ENCODE peak calls at places on chromosome 16, in eight cellular contexts. D is thoracic aorta; A is tibial nerve; N is upper lobe of right lung; E is fibroblast of mammary gland; U is CD8-positive, alpha-beta T cell; Z is MCF 10A; K is choroid plexus epithelial cell. R is an unnamed sample.

GRCh38 chr16:27355610-27356009 is 41.8 kb downstream of the IL4R start:
- DNase-seq in E (peak), Z (peak), N (peak), D (no peak), U (peak), K (peak), A (peak), R (no peak)

GRCh38 chr16:68085259-68086071 is at the start of gene NFATC3:
- DNase-seq in A (peak), D (peak), N (peak), E (peak), K (peak), Z (peak), U (peak), R (peak)

GRCh38 chr16:79209308-79209707 is 391.2 kb downstream of the MAF start:
- DNase-seq in K (no peak), Z (no peak), D (no peak), N (no peak), A (no peak), E (no peak), U (no peak), R (no peak)

GRCh38 chr16:86300746-86301480 is 209.4 kb upstream of the FOXF1 start:
- DNase-seq in K (peak), E (peak), Z (no peak), U (no peak), D (no peak), N (no peak), A (no peak), R (no peak)

GRCh38 chr16:70715860-70716357 is 30.1 kb upstream of the MTSS2 start:
- DNase-seq in N (no peak), D (no peak), E (no peak), U (no peak), Z (peak), A (no peak), K (peak), R (no peak)

GRCh38 chr16:78584213-78584860 is 484.9 kb downstream of the WWOX start:
- DNase-seq in E (no peak), D (no peak), A (no peak), N (no peak), Z (no peak), K (no peak), U (no peak), R (no peak)

GRCh38 chr16:88504489-88505404 is 51.7 kb downstream of the ZFPM1 start:
- DNase-seq in N (no peak), A (no peak), E (no peak), K (no peak), U (no peak), Z (no peak), D (no peak), R (no peak)

GRCh38 chr16:86517652-86518258 is 7.4 kb downstream of the FOXF1 start:
- DNase-seq in A (peak), E (peak), Z (peak), U (no peak), K (peak), D (no peak), N (no peak), R (peak)

GRCh38 chr16:49749816-49750215 is 106.1 kb downstream of the ZNF423 start:
- DNase-seq in E (no peak), A (no peak), D (no peak), K (no peak), U (no peak), N (no peak), Z (peak), R (no peak)

GRCh38 chr16:49620868-49621239 is 235.1 kb downstream of the ZNF423 start:
- DNase-seq in E (no peak), K (peak), D (no peak), Z (no peak), U (no peak), A (no peak), N (no peak), R (no peak)

GRCh38 chr16:12661656-12662172 is 142.0 kb downstream of the CPPED1 start:
- DNase-seq in A (no peak), E (peak), D (no peak), N (no peak), U (no peak), K (peak), Z (peak), R (peak)

GRCh38 chr16:30697264-30698138 is 1.5 kb upstream of the SRCAP start:
- DNase-seq in Z (no peak), D (no peak), K (peak), N (no peak), E (no peak), U (no peak), A (no peak), R (no peak)

GRCh38 chr16:27273670-27274522 is 5.3 kb upstream of the NSMCE1 start:
- DNase-seq in E (peak), K (peak), Z (no peak), A (no peak), U (peak), D (no peak), N (no peak), R (no peak)

GRCh38 chr16:64969221-64969620 is 152.6 kb downstream of the CDH11 start:
- DNase-seq in Z (no peak), K (peak), D (no peak), A (no peak), E (peak), U (no peak), N (no peak), R (no peak)

GRCh38 chr16:55204923-55205322 is 119.1 kb upstream of the IRX6 start:
- DNase-seq in D (no peak), A (no peak), E (no peak), Z (no peak), N (no peak), K (no peak), U (no peak), R (no peak)

GRCh38 chr16:16780588-16780987 is 401.6 kb downstream of the NPIPA7 start:
- DNase-seq in U (no peak), E (no peak), Z (no peak), A (no peak), K (no peak), D (no peak), N (no peak), R (no peak)

GRCh38 chr16:66382171-66382965 is 15.9 kb downstream of the CDH5 start:
- DNase-seq in E (peak), K (peak), D (no peak), Z (peak), U (no peak), N (no peak), A (no peak), R (no peak)

GRCh38 chr16:9012848-9013507 is 49.3 kb upstream of the USP7 start:
- DNase-seq in N (no peak), A (no peak), U (peak), Z (no peak), K (no peak), E (no peak), D (no peak), R (peak)

GRCh38 chr16:3876695-3877094 is 3.8 kb downstream of the CREBBP start:
- DNase-seq in Z (no peak), U (no peak), A (no peak), K (no peak), N (no peak), D (no peak), E (peak), R (no peak)

GRCh38 chr16:89116341-89117238 is 22.9 kb downstream of the ACSF3 start:
- DNase-seq in A (no peak), U (no peak), E (no peak), Z (no peak), N (peak), D (no peak), K (no peak), R (no peak)

GRCh38 chr16:81627024-81627423 is 152.1 kb upstream of the PLCG2 start:
- DNase-seq in E (peak), K (no peak), A (no peak), D (no peak), N (no peak), U (no peak), Z (no peak), R (no peak)

GRCh38 chr16:29940656-29941055 is 14.6 kb upstream of the KCTD13 start:
- DNase-seq in D (no peak), A (no peak), U (no peak), Z (no peak), K (no peak), N (no peak), E (no peak), R (no peak)

GRCh38 chr16:89708481-89708931 is 7.0 kb upstream of the SPATA2L start:
- DNase-seq in E (no peak), A (no peak), D (no peak), K (no peak), N (no peak), U (no peak), Z (no peak), R (no peak)

GRCh38 chr16:88706965-88707871 is 915 bp downstream of the CTU2 start:
- DNase-seq in A (no peak), N (no peak), K (no peak), Z (no peak), E (no peak), U (no peak), D (no peak), R (no peak)

GRCh38 chr16:88453217-88453531 is at the start of gene ZFPM1:
- DNase-seq in N (no peak), Z (no peak), K (no peak), E (no peak), U (no peak), D (no peak), A (no peak), R (no peak)

GRCh38 chr16:72066747-72067146 is 3.7 kb downstream of the HPR start:
- DNase-seq in Z (peak), E (peak), A (no peak), D (no peak), K (peak), N (no peak), U (no peak), R (no peak)

GRCh38 chr16:27427538-27427937 is 25.6 kb downstream of the IL21R start:
- DNase-seq in Z (no peak), A (no peak), D (no peak), U (no peak), E (no peak), N (no peak), K (no peak), R (no peak)

GRCh38 chr16:46830417-46830901 is 521 bp downstream of the C16orf87 start:
- DNase-seq in Z (peak), E (peak), K (no peak), D (no peak), U (peak), A (no peak), N (peak), R (no peak)

GRCh38 chr16:54204756-54205155 is 81.8 kb downstream of the IRX3 start:
- DNase-seq in N (no peak), D (no peak), A (no peak), E (no peak), K (no peak), Z (no peak), U (no peak), R (no peak)

GRCh38 chr16:70476272-70477020 is 22.1 kb downstream of the FCSK start:
- DNase-seq in E (peak), Z (peak), D (no peak), N (no peak), A (no peak), K (peak), U (no peak), R (no peak)

GRCh38 chr16:17343028-17343427 is 127.7 kb downstream of the XYLT1 start:
- DNase-seq in Z (no peak), D (no peak), E (no peak), U (peak), N (no peak), A (no peak), K (no peak), R (no peak)

GRCh38 chr16:71499775-71500364 is 10.7 kb upstream of the ZNF19 start:
- DNase-seq in E (peak), K (peak), N (no peak), U (peak), Z (peak), A (peak), D (no peak), R (peak)

DNA sequence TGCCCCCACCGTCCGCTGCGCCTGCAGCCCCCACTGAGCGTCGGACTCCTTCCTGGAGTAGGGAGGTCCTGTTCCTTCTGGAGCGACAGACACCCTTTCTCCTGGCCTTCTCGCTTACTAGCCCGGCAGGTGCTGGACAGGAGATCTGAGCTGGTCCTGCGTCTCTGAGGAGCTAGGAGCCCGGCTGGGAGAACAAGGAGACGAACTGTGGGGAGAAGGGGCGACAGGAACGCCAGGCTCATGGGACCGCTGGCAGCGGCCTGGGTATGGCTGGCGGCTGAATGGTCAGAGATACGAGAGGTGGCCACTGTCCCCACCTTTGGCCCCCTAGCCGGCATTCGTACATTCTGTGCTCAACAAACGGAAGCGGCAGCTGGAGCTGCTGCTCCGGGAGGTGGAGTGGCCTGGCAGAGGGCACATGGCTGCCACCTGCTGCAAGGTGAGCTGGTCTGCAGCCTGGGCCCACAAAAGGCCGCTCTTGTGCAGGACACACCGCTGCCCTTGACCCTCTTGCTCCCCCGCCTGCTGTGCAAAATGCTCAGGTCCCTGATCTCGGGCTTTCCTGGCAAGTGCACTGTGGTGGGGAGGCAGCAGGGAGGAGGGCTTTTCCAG is 2066.7 kb downstream of the TP53TG3F start:
- DNase-seq in U (no peak), N (no peak), E (no peak), D (no peak), Z (no peak), A (no peak), K (no peak), R (no peak)
- TF ChIP-seq CTCF in U (no peak), N (no peak), E (no peak), D (no peak), Z (no peak), A (no peak), K (no peak), R (no peak)

GRCh38 chr16:83335076-83335475 is 472.7 kb upstream of the HSBP1 start:
- DNase-seq in E (no peak), N (no peak), K (peak), U (no peak), D (no peak), Z (no peak), A (no peak), R (no peak)

GRCh38 chr16:83329466-83329865 is 478.3 kb upstream of the HSBP1 start:
- DNase-seq in K (peak), Z (no peak), N (no peak), E (no peak), A (no peak), D (no peak), U (no peak), R (no peak)

GRCh38 chr16:83328936-83329335 is 478.8 kb upstream of the HSBP1 start:
- DNase-seq in A (no peak), E (no peak), U (no peak), K (peak), Z (no peak), D (no peak), N (no peak), R (no peak)

DNA sequence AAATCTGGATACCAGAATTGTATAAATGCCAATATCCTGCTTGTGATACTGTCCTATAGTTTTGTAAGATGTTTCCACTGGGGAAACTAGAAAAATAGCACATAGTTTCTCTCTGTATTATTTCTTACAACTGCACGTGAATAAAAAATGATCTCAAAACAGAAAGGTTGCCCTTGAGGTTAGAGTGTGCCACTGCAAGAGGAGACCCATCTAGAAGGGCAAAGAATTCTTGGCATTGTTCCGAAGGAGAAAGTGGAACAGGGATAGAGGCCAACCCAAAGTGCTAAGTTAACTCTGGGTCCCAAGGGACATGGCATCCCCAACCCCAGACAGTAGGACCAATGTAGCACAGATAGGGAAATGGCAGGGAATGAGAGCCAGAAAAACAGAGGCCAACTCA is 477.5 kb upstream of the HSBP1 start:
- DNase-seq in K (no peak), E (no peak), Z (no peak), N (no peak), A (no peak), D (no peak), U (no peak), R (no peak)
- TF ChIP-seq CTCF in K (peak), E (no peak), Z (no peak), N (no peak), A (no peak), D (no peak), U (no peak), R (no peak)

GRCh38 chr16:76278976-76279375 is 1.8 kb downstream of the CNTNAP4 start:
- DNase-seq in K (peak), E (peak), U (no peak), D (no peak), Z (peak), A (no peak), N (no peak), R (no peak)
- TF ChIP-seq CTCF in K (no peak), E (peak), U (no peak), D (no peak), Z (peak), A (peak), N (no peak), R (peak)

GRCh38 chr16:63690267-63690666 is 1431.6 kb downstream of the CDH11 start:
- DNase-seq in Z (no peak), D (no peak), U (no peak), A (no peak), N (no peak), K (no peak), E (no peak), R (no peak)
- TF ChIP-seq CTCF in Z (no peak), D (no peak), U (no peak), A (no peak), N (no peak), K (no peak), E (no peak), R (no peak)

GRCh38 chr16:56910654-56911539 is 21.0 kb upstream of the HERPUD1 start:
- DNase-seq in U (no peak), N (peak), E (peak), K (peak), Z (peak), D (no peak), A (peak), R (no peak)

GRCh38 chr16:56907401-56907800 is 24.5 kb upstream of the HERPUD1 start:
- DNase-seq in U (no peak), K (no peak), N (no peak), E (no peak), A (no peak), D (no peak), Z (no peak), R (no peak)

GRCh38 chr16:56911771-56912541 is 20.0 kb upstream of the HERPUD1 start:
- DNase-seq in A (peak), Z (no peak), U (no peak), E (no peak), N (peak), D (no peak), K (peak), R (no peak)

GRCh38 chr16:56909484-56910113 is 22.3 kb upstream of the HERPUD1 start:
- DNase-seq in Z (no peak), K (no peak), A (no peak), U (no peak), D (no peak), N (no peak), E (no peak), R (no peak)

DNA sequence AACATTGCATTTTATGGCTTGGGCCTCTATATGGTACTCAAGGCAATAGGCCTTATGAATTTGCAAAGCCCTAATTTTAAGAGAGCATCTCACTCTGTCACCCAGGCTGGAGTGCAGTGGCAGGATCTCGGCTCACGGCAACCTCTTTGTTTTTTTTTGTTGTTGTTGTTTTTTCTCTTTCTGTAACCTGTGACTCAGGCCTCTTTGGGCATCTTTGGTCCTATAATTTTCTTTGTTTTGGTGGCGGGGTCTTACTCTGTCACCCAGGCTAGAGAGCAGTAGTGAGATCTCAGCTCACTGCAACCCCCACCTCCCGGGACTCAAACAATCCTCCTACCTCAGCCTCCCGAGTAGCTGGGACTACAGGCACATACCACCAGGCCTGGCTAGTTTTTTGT is 21.8 kb upstream of the HERPUD1 start:
- DNase-seq in D (no peak), U (no peak), A (no peak), E (no peak), Z (no peak), K (no peak), N (no peak), R (no peak)
- TF ChIP-seq CTCF in D (no peak), U (no peak), A (no peak), E (no peak), Z (no peak), K (no peak), N (no peak), R (no peak)

GRCh38 chr16:57828272-57829161 is 26.2 kb upstream of the KIFC3 start:
- DNase-seq in K (no peak), D (no peak), A (no peak), U (no peak), N (no peak), E (no peak), Z (no peak), R (no peak)
- TF ChIP-seq CTCF in K (peak), D (no peak), A (no peak), U (no peak), N (no peak), E (no peak), Z (no peak), R (no peak)

DNA sequence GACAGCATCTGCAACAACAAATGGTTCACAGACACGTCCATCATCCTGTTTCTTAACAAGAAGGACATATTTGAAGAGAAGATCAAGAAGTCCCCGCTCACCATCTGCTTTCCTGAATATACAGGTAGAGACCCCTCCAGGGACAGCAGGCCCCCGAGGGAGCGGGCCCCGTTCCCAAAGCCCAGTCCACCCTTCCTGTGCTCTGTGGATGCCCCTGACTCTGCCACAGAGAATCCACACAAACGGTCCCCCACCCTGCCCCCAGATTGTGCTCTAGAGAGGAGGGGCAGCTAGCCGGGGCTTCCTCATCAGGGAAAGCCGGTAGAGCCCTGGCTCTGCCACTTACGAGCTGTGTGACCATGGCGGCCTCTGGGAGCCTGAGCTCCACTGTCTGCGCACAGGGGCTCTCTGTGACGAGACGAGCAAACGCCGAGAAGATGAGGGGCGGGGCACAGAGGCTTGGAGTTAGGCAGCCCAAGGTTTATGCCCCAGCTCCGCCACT is 84.4 kb downstream of the AMFR start:
- DNase-seq in E (no peak), Z (no peak), D (no peak), K (no peak), U (no peak), N (no peak), A (no peak), R (no peak)
- TF ChIP-seq CTCF in E (no peak), Z (no peak), D (no peak), K (no peak), U (no peak), N (no peak), A (no peak), R (no peak)

GRCh38 chr16:2205967-2206313 is 686 bp downstream of the MLST8 start:
- DNase-seq in N (no peak), E (no peak), D (no peak), A (peak), Z (no peak), K (no peak), U (no peak), R (peak)

GRCh38 chr16:2206780-2207433 is 1.7 kb downstream of the MLST8 start:
- DNase-seq in K (peak), A (no peak), Z (no peak), E (no peak), D (no peak), U (no peak), N (no peak), R (no peak)

GRCh38 chr16:2204727-2205103 is 539 bp upstream of the MLST8 start:
- DNase-seq in E (no peak), D (no peak), A (no peak), Z (no peak), N (no peak), U (no peak), K (no peak), R (no peak)

GRCh38 chr16:2206420-2206779 is 1.1 kb downstream of the MLST8 start:
- DNase-seq in A (no peak), U (no peak), K (no peak), Z (no peak), D (no peak), N (no peak), E (no peak), R (no peak)

GRCh38 chr16:2205104-2205966 is at the start of gene MLST8:
- DNase-seq in K (peak), D (peak), N (peak), U (peak), Z (peak), A (peak), E (peak), R (peak)
- TF ChIP-seq CTCF in K (no peak), D (peak), N (peak), U (no peak), Z (peak), A (peak), E (no peak), R (peak)

GRCh38 chr16:14562691-14563491 is 67.2 kb downstream of the PARN start:
- DNase-seq in D (no peak), U (no peak), Z (peak), K (no peak), E (peak), A (peak), N (no peak), R (no peak)
- TF ChIP-seq CTCF in D (peak), U (no peak), Z (peak), K (peak), E (peak), A (no peak), N (peak), R (peak)